ENCODE peak calls at places on chromosomes 2 and 18, in ten cellular contexts. I is body of pancreas, E is ovary, G is right lobe of liver, Q is sigmoid colon, P is IMR-90, O is adrenal gland, W is NB4, Y is heart left ventricle, V is tibial nerve. K is an unnamed sample.

GRCh38 chr2:9918275-9918674 is 33.2 kb upstream of the GRHL1 start:
- DNase-seq in W (no peak), V (no peak), Q (no peak), O (no peak), I (no peak), E (no peak), Y (no peak), P (peak), G (no peak), K (no peak)

GRCh38 chr2:113175736-113176695 is 2.2 kb downstream of the PSD4 start:
- DNase-seq in Y (no peak), V (no peak), I (no peak), W (no peak), E (no peak), G (no peak), Q (no peak), P (no peak), O (no peak), K (peak)

GRCh38 chr2:187297806-187298205 is 150.2 kb downstream of the CALCRL start:
- DNase-seq in Y (no peak), G (no peak), Q (no peak), E (no peak), W (no peak), O (no peak), I (no peak), V (no peak), P (no peak), K (no peak)

GRCh38 chr2:37576831-37577230 is 94.6 kb downstream of the CDC42EP3 start:
- DNase-seq in O (no peak), P (peak), W (no peak), E (no peak), G (no peak), Q (no peak), Y (no peak), V (no peak), I (no peak), K (no peak)

GRCh38 chr2:75054296-75054695 is 95.9 kb downstream of the POLE4 start:
- DNase-seq in Y (no peak), W (no peak), V (no peak), I (no peak), P (no peak), O (no peak), G (no peak), E (no peak), Q (no peak), K (no peak)

GRCh38 chr2:15569658-15570615 is 8.8 kb upstream of the NBAS start:
- DNase-seq in I (no peak), V (no peak), E (no peak), O (no peak), Q (no peak), W (no peak), Y (no peak), G (no peak), P (no peak), K (no peak)

GRCh38 chr2:63035686-63036085 is 14.9 kb upstream of the OTX1 start:
- DNase-seq in I (no peak), Q (no peak), P (no peak), E (no peak), O (no peak), G (no peak), V (no peak), Y (no peak), W (no peak), K (no peak)

GRCh38 chr2:88636026-88636425 is 8.8 kb upstream of the EIF2AK3 start:
- DNase-seq in Y (no peak), I (no peak), P (no peak), O (no peak), W (no peak), E (no peak), Q (no peak), V (no peak), G (no peak), K (no peak)

GRCh38 chr2:240594511-240595380 is 8.2 kb downstream of the CAPN10 start:
- DNase-seq in O (peak), W (no peak), G (peak), P (no peak), V (peak), Y (peak), Q (peak), E (peak), I (no peak), K (no peak)

GRCh38 chr2:62760555-62760954 is 55.0 kb downstream of the EHBP1 start:
- DNase-seq in O (no peak), P (peak), Y (no peak), E (no peak), G (no peak), Q (no peak), I (no peak), V (no peak), W (no peak), K (no peak)

GRCh38 chr2:148644885-148645134 is 259 bp downstream of the EPC2 start:
- DNase-seq in G (no peak), I (no peak), Q (no peak), O (no peak), P (no peak), E (no peak), Y (no peak), V (no peak), W (no peak), K (no peak)

GRCh38 chr2:10057231-10058107 is 14.1 kb downstream of the KLF11 start:
- DNase-seq in V (no peak), I (peak), O (peak), Y (peak), W (peak), E (peak), G (no peak), P (peak), Q (peak), K (no peak)

GRCh38 chr2:147715807-147716206 is 129.0 kb upstream of the ACVR2A start:
- DNase-seq in V (no peak), Q (no peak), O (no peak), G (no peak), E (no peak), I (no peak), Y (no peak), P (no peak), W (no peak), K (no peak)

GRCh38 chr2:105674859-105675541 is 69.7 kb upstream of the NCK2 start:
- DNase-seq in V (no peak), Y (no peak), O (no peak), Q (no peak), W (no peak), I (no peak), E (no peak), G (no peak), P (no peak), K (no peak)

GRCh38 chr18:10090668-10091067 is 176.9 kb downstream of the VAPA start:
- DNase-seq in W (no peak), G (no peak), Y (no peak), E (no peak), Q (no peak), V (no peak), O (no peak), P (no peak), I (no peak), K (no peak)

GRCh38 chr2:187842978-187843847 is 289.0 kb upstream of the TFPI start:
- DNase-seq in Y (no peak), O (no peak), I (peak), V (no peak), P (peak), W (peak), E (no peak), Q (no peak), G (no peak), K (no peak)

GRCh38 chr2:146721486-146721885 is 1123.3 kb upstream of the ACVR2A start:
- DNase-seq in Q (no peak), Y (no peak), V (no peak), W (no peak), I (no peak), P (no peak), E (no peak), G (no peak), O (no peak), K (peak)

GRCh38 chr2:240911641-240912265 is 5.6 kb downstream of the CROCC2 start:
- DNase-seq in G (no peak), W (no peak), P (peak), Q (no peak), V (no peak), I (no peak), Y (no peak), O (no peak), E (no peak), K (no peak)

GRCh38 chr2:54570925-54571694 is 115.0 kb downstream of the SPTBN1 start:
- DNase-seq in Y (peak), G (peak), Q (peak), I (peak), O (peak), V (no peak), E (no peak), P (peak), W (peak), K (peak)

GRCh38 chr2:189628817-189629552 is 32.3 kb upstream of the ASNSD1 start:
- DNase-seq in I (no peak), E (no peak), Y (no peak), G (no peak), O (no peak), W (peak), V (no peak), Q (no peak), P (no peak), K (no peak)

GRCh38 chr18:8366656-8367055 is 242.6 kb upstream of the RAB12 start:
- DNase-seq in O (no peak), G (no peak), W (no peak), V (no peak), Y (no peak), P (no peak), E (no peak), Q (no peak), I (peak), K (no peak)

GRCh38 chr2:206275274-206276160 is 1.1 kb downstream of the ZDBF2 start:
- DNase-seq in P (peak), O (no peak), Q (no peak), W (peak), G (no peak), Y (no peak), I (peak), V (no peak), E (no peak), K (no peak)

GRCh38 chr2:27042159-27042661 is 9.3 kb upstream of the AGBL5 start:
- DNase-seq in Y (no peak), I (peak), O (no peak), Q (no peak), E (no peak), P (no peak), G (no peak), V (no peak), W (no peak), K (peak)

GRCh38 chr2:65536596-65536995 is 104.2 kb upstream of the SPRED2 start:
- DNase-seq in O (no peak), V (no peak), I (no peak), W (peak), Y (no peak), E (no peak), G (no peak), P (no peak), Q (no peak), K (no peak)

GRCh38 chr2:237474931-237475703 is 11.9 kb upstream of the MLPH start:
- DNase-seq in Y (peak), O (peak), W (peak), V (peak), Q (peak), G (peak), E (peak), I (peak), P (peak), K (peak)

GRCh38 chr18:62919109-62919838 is 203.9 kb downstream of the PHLPP1 start:
- DNase-seq in I (no peak), G (no peak), Y (no peak), P (peak), Q (no peak), V (no peak), E (no peak), O (no peak), W (no peak), K (no peak)

GRCh38 chr18:55983433-55983832 is 395.4 kb upstream of the TCF4 start:
- DNase-seq in O (no peak), E (no peak), Q (no peak), G (no peak), P (peak), W (no peak), Y (no peak), V (no peak), I (no peak), K (no peak)

GRCh38 chr2:169827272-169828140 is at the start of gene UBR3:
- DNase-seq in Y (peak), E (peak), G (peak), W (peak), Q (peak), I (peak), P (peak), V (peak), O (peak), K (peak)

GRCh38 chr2:134572996-134573395 is 145.8 kb downstream of the TMEM163 start:
- DNase-seq in V (no peak), Y (no peak), E (no peak), W (no peak), P (no peak), I (no peak), O (no peak), Q (no peak), G (no peak), K (no peak)

GRCh38 chr2:110716959-110717645 is 15.3 kb upstream of the ACOXL start:
- DNase-seq in G (no peak), W (no peak), O (peak), Q (no peak), P (no peak), I (no peak), E (no peak), V (no peak), Y (no peak), K (no peak)

GRCh38 chr2:143473206-143473605 is 344.0 kb downstream of the ARHGAP15 start:
- DNase-seq in O (no peak), P (peak), I (no peak), Y (no peak), V (no peak), W (no peak), E (no peak), Q (no peak), G (no peak), K (no peak)

GRCh38 chr2:74206180-74206688 is 7.8 kb downstream of the MTHFD2 start:
- DNase-seq in Q (no peak), Y (no peak), O (no peak), P (peak), V (no peak), E (no peak), I (no peak), W (peak), G (no peak), K (no peak)

GRCh38 chr2:99242151-99242550 is 13.3 kb downstream of the LYG2 start:
- DNase-seq in Q (no peak), W (no peak), O (no peak), Y (no peak), E (no peak), V (no peak), G (no peak), P (no peak), I (no peak), K (no peak)

DNA sequence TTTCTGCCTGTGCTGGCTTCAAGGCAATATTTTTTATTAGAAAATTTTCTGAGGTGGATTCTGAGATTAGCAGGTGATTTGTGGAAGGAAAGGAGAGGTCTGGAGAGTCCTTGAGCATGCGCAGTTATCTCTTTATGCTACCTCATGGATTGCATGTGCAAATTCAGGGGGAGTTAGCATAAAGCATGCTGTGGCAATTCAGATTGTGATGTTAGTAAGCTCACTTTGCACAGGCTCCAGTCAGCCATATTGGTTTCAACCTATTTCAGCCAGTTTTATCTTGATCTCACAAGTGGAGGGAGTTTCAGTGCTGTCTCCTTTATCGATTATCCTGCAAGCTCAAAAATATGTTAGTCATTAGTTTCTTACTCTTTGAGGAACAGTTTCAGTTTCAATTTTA is 2012.3 kb upstream of the PIK3C3 start:
- DNase-seq in Y (no peak), P (no peak), G (no peak), Q (no peak), W (no peak), O (no peak), E (no peak), V (no peak), I (no peak), K (no peak)
- TF ChIP-seq CTCF in Y (no peak), P (no peak), G (no peak), Q (no peak), W (no peak), O (no peak), E (no peak), V (no peak), I (no peak), K (no peak)

GRCh38 chr2:218781691-218782528 is at the start of gene CYP27A1:
- DNase-seq in P (no peak), Y (peak), O (peak), E (peak), I (peak), V (peak), Q (peak), G (peak), W (no peak), K (peak)
- TF ChIP-seq POLR2A in P (no peak), Y (peak), O (peak), E (peak), I (no peak), V (peak), Q (peak), G (peak), W (no peak), K (peak)

DNA sequence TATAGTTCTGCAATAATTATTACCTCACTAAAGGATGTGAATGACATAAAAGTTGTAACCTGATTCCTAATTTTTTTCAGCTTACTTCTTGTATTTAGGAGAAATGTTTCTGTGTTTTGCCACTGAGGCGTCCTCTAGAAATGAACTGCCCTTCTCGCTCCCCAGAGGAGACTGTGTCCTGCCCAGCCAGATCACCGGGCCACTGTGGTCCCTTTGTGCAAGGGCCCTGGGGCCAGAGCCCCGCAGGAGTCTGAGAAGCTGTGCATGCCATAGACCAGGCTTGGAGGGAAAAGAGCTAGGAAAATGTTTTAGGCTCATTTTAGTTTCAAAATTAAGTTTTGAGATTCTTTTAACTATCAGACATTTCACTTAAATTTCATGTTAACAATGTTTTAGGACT is 31.1 kb upstream of the LDLRAD4 start:
- DNase-seq in P (no peak), Q (no peak), V (no peak), G (no peak), W (no peak), Y (no peak), I (no peak), E (no peak), O (no peak), K (no peak)
- TF ChIP-seq CTCF in P (no peak), Q (no peak), V (no peak), G (no peak), W (no peak), Y (no peak), I (no peak), E (no peak), O (no peak), K (no peak)

GRCh38 chr2:158667567-158667966 is 127.5 kb upstream of the DAPL1 start:
- DNase-seq in G (no peak), W (no peak), E (no peak), I (no peak), Q (no peak), O (no peak), Y (no peak), V (no peak), P (peak), K (no peak)
- TF ChIP-seq POLR2A in G (no peak), W (no peak), E (no peak), I (no peak), Q (no peak), O (no peak), Y (no peak), V (no peak), P (no peak), K (no peak)

GRCh38 chr2:155372969-155373368 is 674.5 kb downstream of the KCNJ3 start:
- DNase-seq in E (no peak), V (no peak), I (no peak), Y (no peak), Q (no peak), W (peak), O (no peak), G (no peak), P (no peak), K (no peak)
- TF ChIP-seq CTCF in E (no peak), V (peak), I (peak), Y (no peak), Q (no peak), W (peak), O (peak), G (peak), P (no peak), K (peak)

GRCh38 chr2:227164745-227165350 is 424 bp downstream of the COL4A3 start:
- DNase-seq in Y (peak), P (no peak), V (no peak), E (peak), I (peak), G (peak), O (peak), Q (no peak), W (no peak), K (peak)

GRCh38 chr2:227160164-227160563 is 3.8 kb downstream of the COL4A4 start:
- DNase-seq in Q (no peak), Y (no peak), P (no peak), G (no peak), O (no peak), V (no peak), W (no peak), E (no peak), I (no peak), K (no peak)

GRCh38 chr2:227161947-227162346 is 2.1 kb downstream of the COL4A4 start:
- DNase-seq in V (no peak), P (no peak), O (no peak), G (no peak), E (no peak), W (no peak), Y (no peak), I (no peak), Q (no peak), K (no peak)

GRCh38 chr2:227163445-227163997 is 484 bp downstream of the COL4A4 start:
- DNase-seq in Q (no peak), W (no peak), V (no peak), I (peak), O (peak), Y (no peak), P (no peak), G (no peak), E (no peak), K (no peak)

DNA sequence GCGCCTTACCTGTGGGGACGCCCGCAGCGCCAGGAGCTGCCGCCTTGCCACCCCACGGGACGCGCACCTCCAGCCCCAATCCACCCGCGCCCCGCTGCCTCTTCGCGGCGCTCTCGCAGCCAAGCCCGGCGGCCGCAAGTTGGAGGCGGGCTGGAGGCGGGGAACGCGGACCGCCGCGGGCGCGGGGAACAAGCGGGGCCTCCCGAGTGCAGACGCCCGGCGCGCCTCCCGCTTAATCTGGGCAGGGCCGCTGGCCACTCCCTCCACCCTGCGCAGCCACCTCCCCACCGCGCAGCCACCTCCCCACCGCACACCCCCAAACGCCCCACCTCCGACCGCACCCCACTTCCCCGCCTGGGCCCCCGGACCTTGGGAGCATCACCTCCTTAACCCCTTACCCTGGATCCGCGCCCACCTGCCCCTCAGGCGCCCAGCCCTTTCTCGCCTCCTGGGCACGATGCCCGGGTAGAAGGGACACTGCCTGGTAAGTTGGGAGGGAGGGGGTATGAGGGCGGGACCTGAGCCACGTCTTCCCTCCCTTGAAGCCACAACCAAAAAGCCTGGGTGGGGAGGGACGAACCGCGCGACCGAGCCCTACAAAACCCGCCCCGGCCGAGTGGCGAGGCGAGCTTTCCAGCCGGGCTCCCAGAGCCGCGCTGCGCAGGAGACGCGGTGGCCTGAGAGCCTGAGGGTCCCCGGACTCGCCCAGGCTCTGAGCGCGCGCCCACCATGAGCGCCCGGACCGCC is at the start of the genes COL4A3 and COL4A4:
- DNase-seq in W (no peak), P (no peak), O (peak), Y (peak), Q (peak), G (peak), I (peak), V (no peak), E (peak), K (peak)
- TF ChIP-seq POLR2A in W (no peak), P (no peak), O (peak), Y (peak), Q (no peak), G (no peak), I (peak), V (no peak), E (no peak), K (no peak)

DNA sequence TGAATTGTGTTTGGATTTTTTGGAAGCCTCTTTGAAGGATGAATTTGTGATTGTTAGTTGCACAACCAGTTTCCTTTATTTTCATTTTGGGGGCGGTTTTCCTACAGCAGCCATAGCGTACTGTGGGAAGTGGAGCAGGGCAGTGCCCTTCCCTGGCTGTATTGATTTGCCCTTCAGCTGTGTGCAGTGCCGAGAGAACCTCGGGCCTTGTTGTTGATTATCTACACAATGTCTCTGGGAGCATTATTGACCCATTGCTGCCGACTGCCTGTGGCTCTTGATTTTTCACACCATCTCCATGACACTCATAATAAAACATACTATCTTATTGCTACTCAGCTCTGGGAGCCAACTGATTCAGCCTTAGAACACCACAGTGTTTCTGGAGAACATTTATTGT is 162.2 kb upstream of the BOD1L2 start:
- DNase-seq in O (no peak), E (no peak), W (no peak), Y (no peak), I (no peak), Q (no peak), P (no peak), G (peak), V (no peak), K (no peak)
- TF ChIP-seq CTCF in O (no peak), E (no peak), W (no peak), Y (no peak), I (no peak), Q (no peak), P (no peak), G (no peak), V (no peak), K (no peak)